ENCODE peak calls at places on chromosomes 16 and 17, in four cellular contexts. K, H, L and O are unnamed samples. For H3K27me3 and H3K4me1, the result is how much of the 10 kb centered on the place peaks cover.

GRCh38 chr16:75002474-75002873 is 3.6 kb downstream of the ZNRF1 start:
- DNase-seq in H (no peak), K (no peak), L (no peak), O (no peak)

GRCh38 chr16:86344881-86345280 is 165.4 kb upstream of the FOXF1 start:
- DNase-seq in H (no peak), L (no peak), K (no peak), O (no peak)

GRCh38 chr16:56589141-56590039 is at the start of gene MT3:
- DNase-seq in K (no peak), L (no peak), H (no peak), O (peak)

GRCh38 chr16:86107190-86107589 is 208.2 kb downstream of the IRF8 start:
- DNase-seq in K (no peak), L (no peak), H (no peak), O (no peak)

GRCh38 chr17:46059457-46059856 is 60.4 kb downstream of the STH start:
- DNase-seq in L (no peak), H (no peak), K (no peak), O (no peak)

GRCh38 chr16:88790312-88791150 is 5.5 kb upstream of the PIEZO1 start:
- DNase-seq in K (no peak), H (peak), L (no peak), O (peak)

GRCh38 chr16:67447508-67448076 is 16.7 kb downstream of the HSD11B2 start:
- DNase-seq in L (no peak), K (no peak), H (peak), O (peak)

GRCh38 chr17:72572604-72573491 is 452.0 kb downstream of the SOX9 start:
- DNase-seq in L (no peak), K (no peak), H (no peak), O (no peak)

GRCh38 chr17:18182978-18183333 is 672 bp upstream of the ALKBH5 start:
- DNase-seq in K (peak), H (peak), L (peak), O (peak)

GRCh38 chr16:18788828-18789514 is 1.2 kb downstream of the RPS15A start:
- DNase-seq in K (no peak), L (no peak), H (no peak), O (no peak)

GRCh38 chr17:63919311-63919723 is 678 bp upstream of the GH1 start:
- DNase-seq in H (peak), K (peak), L (no peak), O (peak)

GRCh38 chr16:14487579-14487978 is 142.5 kb downstream of the PARN start:
- DNase-seq in L (no peak), K (no peak), H (no peak), O (no peak)

GRCh38 chr16:117381-118365 is 20.8 kb downstream of the NPRL3 start:
- DNase-seq in L (no peak), K (no peak), H (peak), O (peak)

GRCh38 chr17:35006961-35007360 is 26.6 kb downstream of the LIG3 start:
- DNase-seq in K (no peak), H (no peak), L (no peak), O (no peak)

GRCh38 chr16:50696575-50697420 is 3.4 kb downstream of the NOD2 start:
- DNase-seq in K (peak), H (peak), L (peak), O (no peak)

GRCh38 chr16:67015317-67015731 is 13.6 kb upstream of the CBFB start:
- DNase-seq in H (no peak), L (no peak), K (no peak), O (no peak)

GRCh38 chr17:35138218-35138617 is 3.9 kb downstream of the NLE1 start:
- DNase-seq in H (no peak), K (no peak), L (no peak), O (no peak)

GRCh38 chr16:89883346-89884040 is 10.1 kb downstream of the TCF25 start:
- DNase-seq in L (no peak), H (no peak), K (no peak), O (no peak)

GRCh38 chr16:28985611-28986041 is 774 bp downstream of the LAT start:
- DNase-seq in K (no peak), H (no peak), L (no peak), O (no peak)

GRCh38 chr17:20206068-20206467 is 196.9 kb downstream of the SPECC1 start:
- DNase-seq in L (no peak), K (no peak), H (no peak), O (no peak)

GRCh38 chr16:14241631-14242030 is 170.5 kb downstream of the MRTFB start:
- DNase-seq in K (no peak), L (no peak), H (no peak), O (no peak)

GRCh38 chr17:75271955-75272847 is 1.2 kb upstream of the MIF4GD start:
- DNase-seq in L (no peak), K (no peak), H (no peak), O (no peak)

GRCh38 chr17:45676695-45677094 is 107.4 kb upstream of the CRHR1 start:
- DNase-seq in K (no peak), H (no peak), L (no peak), O (no peak)

GRCh38 chr17:53627511-53627910 is 195.2 kb upstream of the KIF2B start:
- DNase-seq in K (no peak), L (no peak), H (no peak), O (no peak)

GRCh38 chr17:38571833-38572274 is 33.9 kb downstream of the SRCIN1 start:
- DNase-seq in H (no peak), K (no peak), L (no peak), O (no peak)

GRCh38 chr16:533391-534088 is 6.0 kb downstream of the CAPN15 start:
- DNase-seq in L (no peak), H (no peak), K (no peak), O (no peak)

GRCh38 chr17:72122668-72123495 is 2.1 kb downstream of the SOX9 start:
- DNase-seq in L (no peak), H (no peak), K (peak), O (no peak)

GRCh38 chr17:39640493-39641118 is 3.7 kb downstream of the STARD3 start:
- DNase-seq in K (no peak), H (no peak), L (no peak), O (no peak)

GRCh38 chr16:66295191-66295590 is 71.3 kb upstream of the CDH5 start:
- DNase-seq in K (no peak), H (no peak), L (no peak), O (no peak)

GRCh38 chr17:47884427-47884740 is 11.7 kb upstream of the SP2 start:
- DNase-seq in K (no peak), H (no peak), L (no peak), O (no peak)

GRCh38 chr17:80029235-80029974 is 6.3 kb downstream of the TBC1D16 start:
- DNase-seq in K (peak), L (peak), H (no peak), O (no peak)

GRCh38 chr16:3490911-3491629 is 4.2 kb downstream of the C16orf90 start:
- DNase-seq in L (no peak), H (no peak), K (no peak), O (no peak)

GRCh38 chr17:57255776-57256681 is at the start of gene MSI2:
- DNase-seq in L (peak), K (peak), H (peak), O (peak)

GRCh38 chr17:57256708-57257112 is 387 bp downstream of the MSI2 start:
- DNase-seq in K (no peak), H (peak), L (no peak), O (peak)

GRCh38 chr17:57255182-57255775 is 1.0 kb upstream of the MSI2 start:
- DNase-seq in H (no peak), K (no peak), L (no peak), O (no peak)

GRCh38 chr17:57257911-57258885 is 1.9 kb downstream of the MSI2 start:
- DNase-seq in K (no peak), H (no peak), L (no peak), O (no peak)

DNA sequence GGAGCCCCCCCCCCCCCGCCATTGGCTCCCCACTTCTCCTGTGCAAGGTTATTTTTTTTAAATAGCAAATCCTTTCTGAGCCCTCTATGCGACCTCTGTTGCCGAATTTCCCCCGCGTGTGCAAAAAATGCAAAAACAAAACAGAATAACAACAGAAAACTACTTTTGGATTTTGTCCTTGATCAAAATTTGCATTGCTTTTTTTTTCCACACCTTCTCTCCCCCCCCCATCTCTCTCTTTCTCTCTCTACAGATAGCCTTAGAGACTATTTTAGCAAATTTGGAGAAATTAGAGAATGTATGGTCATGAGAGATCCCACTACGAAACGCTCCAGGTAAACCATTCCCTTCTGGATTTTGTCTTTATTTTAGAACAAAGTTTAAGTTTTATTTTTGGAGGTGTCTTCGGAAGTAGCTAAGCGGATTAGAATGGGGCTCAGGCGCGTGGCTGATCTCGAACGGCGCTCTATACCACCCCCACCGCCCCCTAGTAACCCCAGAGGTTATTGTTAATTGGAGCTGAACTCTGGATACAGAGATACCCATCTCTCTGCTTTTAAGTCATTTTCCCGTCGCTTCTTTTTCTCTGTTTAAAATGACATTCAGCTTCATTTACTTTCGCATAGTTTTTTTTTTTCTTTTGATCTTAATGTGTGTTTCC is 1.0 kb downstream of the MSI2 start:
- DNase-seq in K (no peak), L (no peak), H (peak), O (peak)
- H3K27me3 ChIP-seq in K (under half), L (under half), H (under half), O (under half)

GRCh38 chr16:58125041-58125440 is 4.1 kb downstream of the CFAP20 start:
- DNase-seq in H (no peak), K (no peak), L (no peak), O (no peak)

GRCh38 chr16:58127033-58127556 is 2.1 kb downstream of the CFAP20 start:
- DNase-seq in L (no peak), K (no peak), H (peak), O (no peak)

GRCh38 chr16:58126451-58126968 is 2.7 kb downstream of the CFAP20 start:
- DNase-seq in L (no peak), K (no peak), H (no peak), O (no peak)

GRCh38 chr16:58124601-58124915 is 4.6 kb downstream of the CFAP20 start:
- DNase-seq in H (no peak), K (no peak), L (no peak), O (no peak)

DNA sequence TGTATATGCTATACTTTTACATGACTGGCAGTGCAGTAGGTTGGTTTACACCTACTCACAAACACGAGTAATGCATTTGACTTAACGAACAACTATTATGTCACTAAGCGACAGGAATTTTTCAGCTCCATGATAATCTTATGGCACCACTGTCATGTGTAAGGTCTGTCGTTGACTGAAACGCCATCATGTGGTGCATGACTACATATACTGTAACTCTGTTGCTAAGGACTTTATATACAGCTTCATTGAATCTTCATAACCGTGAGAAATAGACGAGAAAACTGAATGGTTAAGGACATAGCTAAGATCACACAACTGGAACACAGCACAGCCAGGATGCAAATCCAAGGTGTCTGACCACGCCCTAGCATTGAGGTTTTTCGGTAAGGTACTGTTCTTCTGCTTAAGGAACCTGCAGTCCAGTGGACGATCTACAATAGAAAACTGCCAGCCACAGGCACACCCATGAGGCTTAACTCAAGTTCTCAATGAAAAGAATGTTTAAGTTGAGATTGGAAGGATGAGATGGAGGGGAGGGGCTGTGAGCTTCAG is 3.3 kb downstream of the CFAP20 start:
- DNase-seq in L (no peak), H (no peak), K (no peak), O (no peak)
- H3K4me1 ChIP-seq in L (under half), H (half or more), K (under half), O (under half)

GRCh38 chr17:43547659-43548256 is 1.6 kb upstream of the ETV4 start:
- DNase-seq in H (no peak), K (no peak), L (no peak), O (no peak)
- H3K27me3 ChIP-seq in H (under half), K (under half), L (under half), O (under half)

DNA sequence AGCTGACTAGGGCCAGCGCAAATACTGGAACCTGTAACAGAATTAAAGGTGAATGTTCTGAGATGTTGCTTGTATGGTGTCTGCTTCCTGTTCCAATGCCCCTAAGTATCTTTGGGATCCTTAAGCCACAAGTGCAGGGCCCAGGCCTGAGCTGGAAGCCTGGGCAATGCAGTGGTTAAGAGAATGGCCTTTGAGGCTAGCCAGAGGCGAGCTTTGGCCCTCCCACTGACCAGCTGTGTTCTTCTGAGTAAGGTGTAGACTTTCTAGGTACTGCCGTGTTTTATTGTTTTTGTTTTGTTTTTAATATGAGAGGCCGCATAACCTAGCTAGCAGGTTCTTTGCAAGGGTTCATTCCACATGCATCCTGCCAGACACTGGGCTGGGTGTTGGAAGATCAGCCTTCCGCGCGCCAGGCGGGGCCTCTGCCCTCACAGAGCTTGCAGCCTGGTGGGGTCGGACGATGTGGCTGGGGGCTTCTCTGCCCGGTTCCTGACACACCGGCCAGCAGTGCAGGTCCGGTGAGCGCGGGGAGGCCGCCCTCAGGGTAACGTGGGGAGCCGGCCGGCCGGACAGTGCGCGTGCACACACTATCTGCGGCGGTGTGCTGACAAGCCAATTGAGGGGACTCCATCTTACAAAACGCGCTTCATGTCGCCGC is 556 bp upstream of the MLX start:
- DNase-seq in L (no peak), H (no peak), K (no peak), O (no peak)
- H3K4me1 ChIP-seq in L (under half), H (half or more), K (under half), O (half or more)

GRCh38 chr17:81806461-81807209 is 2.7 kb downstream of the GCGR start:
- DNase-seq in H (no peak), K (no peak), L (no peak), O (no peak)

GRCh38 chr17:81805707-81806460 is 1.9 kb downstream of the GCGR start:
- DNase-seq in H (no peak), K (no peak), L (no peak), O (no peak)

GRCh38 chr17:81808778-81809555 is 5.0 kb downstream of the GCGR start:
- DNase-seq in H (no peak), K (no peak), L (no peak), O (no peak)

GRCh38 chr17:81807839-81808238 is 3.9 kb downstream of the GCGR start:
- DNase-seq in K (no peak), H (no peak), L (no peak), O (no peak)

GRCh38 chr17:81807210-81807719 is 3.3 kb downstream of the GCGR start:
- DNase-seq in H (no peak), K (no peak), L (no peak), O (no peak)
- H3K27me3 ChIP-seq in H (under half), K (half or more), L (half or more), O (under half)

GRCh38 chr16:27323781-27324561 is 10.2 kb downstream of the IL4R start:
- DNase-seq in H (no peak), L (no peak), K (no peak), O (no peak)

GRCh38 chr16:27321013-27321960 is 7.5 kb downstream of the IL4R start:
- DNase-seq in K (peak), L (no peak), H (no peak), O (no peak)

GRCh38 chr16:27325736-27326135 is 12.0 kb downstream of the IL4R start:
- DNase-seq in L (no peak), H (no peak), K (no peak), O (no peak)

GRCh38 chr16:27324851-27325301 is 11.1 kb downstream of the IL4R start:
- DNase-seq in L (no peak), H (no peak), K (no peak), O (no peak)

DNA sequence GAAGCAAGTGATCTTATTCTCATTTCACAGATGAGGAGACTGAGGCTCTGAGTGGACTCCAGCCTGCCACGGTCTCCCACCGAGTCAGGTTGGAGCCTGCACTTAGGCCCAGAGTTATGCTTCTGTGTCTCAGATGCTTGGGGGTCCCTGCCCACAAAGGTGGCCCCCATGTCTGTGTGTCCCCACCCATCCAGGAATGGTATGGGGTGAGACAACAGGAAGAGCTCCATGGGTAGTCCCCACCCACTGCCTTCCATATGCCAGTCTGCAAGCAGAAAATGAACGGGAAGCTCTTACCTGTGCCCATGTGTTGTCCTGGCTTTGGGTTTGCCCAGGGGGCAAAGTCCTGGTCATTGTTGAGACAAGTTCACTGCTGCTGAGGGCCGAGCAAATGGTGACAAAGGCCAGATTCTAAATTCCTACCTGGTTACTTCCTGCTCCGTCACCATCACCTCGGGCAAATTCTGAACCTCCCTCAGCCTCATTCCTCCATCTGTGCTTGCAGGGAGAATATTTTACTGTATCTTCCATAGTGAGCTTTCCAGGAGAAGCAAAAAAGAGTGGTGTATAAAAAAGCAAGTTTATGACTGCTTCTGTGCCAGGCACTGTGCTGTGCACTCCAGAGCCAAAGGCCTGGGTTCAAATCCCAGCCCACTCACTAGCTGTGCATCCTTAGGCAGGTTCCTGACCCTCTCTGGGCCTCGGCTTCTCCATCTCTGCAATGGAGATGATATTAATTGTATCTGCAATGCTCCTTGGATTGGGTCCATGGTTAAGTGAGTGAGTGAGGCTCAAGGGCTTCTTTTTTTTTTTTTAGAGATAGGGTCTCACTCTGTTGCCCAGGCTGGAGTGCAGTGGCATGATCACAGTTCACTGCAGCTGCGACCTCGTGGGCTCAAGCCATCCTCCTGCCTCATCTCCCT is 9.3 kb downstream of the IL4R start:
- DNase-seq in H (no peak), L (no peak), K (peak), O (no peak)
- H3K4me1 ChIP-seq in H (half or more), L (under half), K (half or more), O (half or more)

DNA sequence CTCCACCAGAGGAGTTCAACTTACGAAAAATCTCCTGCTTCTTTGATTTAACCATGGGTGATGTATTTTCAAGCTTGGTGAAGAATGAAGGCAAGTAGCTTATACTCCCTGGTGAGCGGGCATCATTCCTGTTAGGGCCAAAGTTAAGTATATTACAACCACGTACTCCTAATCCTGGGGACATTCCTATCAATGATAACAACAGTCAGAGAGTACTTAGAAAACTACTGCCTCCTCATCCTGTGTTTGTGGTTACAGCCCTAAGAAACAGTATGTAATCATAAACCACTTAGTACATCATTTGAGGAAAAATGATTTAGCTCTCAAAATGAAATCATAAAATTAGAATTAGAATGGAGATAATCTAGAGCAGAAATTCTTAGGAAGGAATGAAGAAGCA is 47.3 kb downstream of the TTC19 start:
- DNase-seq in L (no peak), K (no peak), H (no peak), O (no peak)
- H3K27me3 ChIP-seq in L (under half), K (under half), H (under half), O (under half)